ENCODE peak calls at places on chromosomes 5 and 9, in five cellular contexts. Z, A, C, H and N are unnamed samples.

GRCh38 chr5:52947851-52948250 is 41.3 kb upstream of the ITGA2 start:
- DNase-seq in Z (no peak), A (peak), C (no peak), H (no peak), N (no peak)

GRCh38 chr9:114722363-114722695 is 40.3 kb upstream of the TEX48 start:
- DNase-seq in Z (no peak), A (peak), C (no peak), H (no peak), N (no peak)

GRCh38 chr9:16268037-16269010 is 602.1 kb downstream of the BNC2 start:
- DNase-seq in Z (no peak), A (no peak), C (no peak), H (no peak), N (no peak)

GRCh38 chr9:4297795-4298254 is 2.0 kb downstream of the GLIS3 start:
- DNase-seq in Z (peak), A (peak), C (peak), H (peak), N (peak)

GRCh38 chr5:134410822-134411221 is 859 bp downstream of the CDKN2AIPNL start:
- DNase-seq in Z (no peak), A (no peak), C (no peak), H (no peak), N (no peak)

GRCh38 chr5:137195483-137195882 is 303.6 kb downstream of the SPOCK1 start:
- DNase-seq in Z (no peak), A (no peak), C (no peak), H (no peak), N (no peak)

GRCh38 chr9:693460-694390 is 147.8 kb upstream of the DMRT1 start:
- DNase-seq in Z (no peak), A (peak), C (no peak), H (no peak), N (no peak)

GRCh38 chr9:116713266-116713665 is 26.2 kb downstream of the TRIM32 start:
- DNase-seq in Z (no peak), A (no peak), C (no peak), H (no peak), N (no peak)

GRCh38 chr5:154189256-154189818 is 1.2 kb upstream of the GALNT10 start:
- DNase-seq in Z (peak), A (no peak), C (peak), H (peak), N (no peak)

GRCh38 chr9:131799177-131799823 is 59.4 kb upstream of the RAPGEF1 start:
- DNase-seq in Z (peak), A (peak), C (peak), H (peak), N (peak)

GRCh38 chr5:38831117-38831516 is 14.7 kb upstream of the OSMR start:
- DNase-seq in Z (no peak), A (no peak), C (no peak), H (no peak), N (no peak)

GRCh38 chr5:158642852-158643251 is 456.9 kb downstream of the EBF1 start:
- DNase-seq in Z (no peak), A (no peak), C (peak), H (no peak), N (no peak)

DNA sequence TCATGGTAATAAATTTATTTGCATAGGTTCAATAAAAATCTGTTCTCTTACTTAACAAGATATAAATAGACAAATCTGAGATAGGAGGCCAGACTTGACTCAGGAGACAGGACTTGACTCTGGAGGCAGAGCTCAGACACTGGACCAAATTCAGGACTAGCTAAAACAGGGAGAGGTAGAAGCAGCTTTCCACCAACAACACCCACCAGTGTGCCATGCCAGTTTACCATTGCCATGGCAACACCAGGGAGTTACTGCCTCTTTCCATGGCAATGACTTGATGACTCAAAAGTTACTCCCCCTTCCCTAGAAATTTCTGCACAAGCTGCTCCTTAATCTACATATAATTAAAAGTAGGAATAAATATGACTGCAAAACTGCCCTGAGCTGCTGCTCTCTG is 473.1 kb downstream of the PLK2 start:
- DNase-seq in Z (no peak), A (peak), C (no peak), H (no peak), N (no peak)
- TF ChIP-seq CTCF in Z (no peak), A (no peak), C (no peak), H (no peak), N (no peak)

GRCh38 chr5:164255598-164256213 is 750.3 kb downstream of the MAT2B start:
- DNase-seq in Z (no peak), A (no peak), C (no peak), H (no peak), N (no peak)
- TF ChIP-seq CTCF in Z (no peak), A (no peak), C (no peak), H (no peak), N (no peak)

GRCh38 chr9:13131991-13132390 is 147.5 kb downstream of the MPDZ start:
- DNase-seq in Z (no peak), A (no peak), C (no peak), H (no peak), N (no peak)
- TF ChIP-seq CTCF in Z (no peak), A (no peak), C (no peak), H (no peak), N (no peak)

GRCh38 chr9:135474915-135475314 is 4.7 kb upstream of the PPP1R26 start:
- DNase-seq in Z (peak), A (no peak), C (no peak), H (peak), N (peak)
- TF ChIP-seq CTCF in Z (peak), A (peak), C (peak), H (peak), N (peak)

DNA sequence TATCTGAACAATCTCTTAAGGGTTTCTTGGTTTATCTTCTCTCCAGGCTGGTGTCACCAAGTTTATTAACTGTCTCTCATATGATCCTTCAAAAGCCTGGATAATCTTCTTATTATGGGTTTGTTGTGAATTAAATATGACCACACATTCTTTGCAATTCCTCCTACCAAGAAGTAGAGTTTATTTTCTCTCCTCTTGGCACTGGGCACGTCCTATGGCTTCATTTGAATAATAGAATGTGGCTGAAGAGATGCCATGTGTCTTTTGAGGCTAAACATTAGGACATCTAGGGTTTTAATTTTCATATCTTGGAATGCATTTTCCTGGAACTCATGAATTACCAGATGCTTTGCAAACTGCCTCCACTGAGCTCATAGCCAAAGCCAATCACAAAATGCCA is 20.0 kb upstream of the SCGB3A2 start:
- DNase-seq in Z (no peak), A (no peak), C (no peak), H (no peak), N (no peak)
- TF ChIP-seq CTCF in Z (no peak), A (no peak), C (no peak), H (no peak), N (no peak)

GRCh38 chr5:88734191-88734640 is 148.8 kb downstream of the MEF2C start:
- DNase-seq in Z (no peak), A (no peak), C (no peak), H (no peak), N (peak)
- TF ChIP-seq CTCF in Z (no peak), A (no peak), C (no peak), H (no peak), N (no peak)

GRCh38 chr5:131459216-131459615 is 175.8 kb downstream of the RAPGEF6 start:
- DNase-seq in Z (no peak), A (no peak), C (no peak), H (no peak), N (no peak)

GRCh38 chr5:131460133-131460532 is 174.9 kb downstream of the RAPGEF6 start:
- DNase-seq in Z (no peak), A (no peak), C (no peak), H (no peak), N (no peak)

GRCh38 chr5:131460867-131461572 is 174.0 kb downstream of the RAPGEF6 start:
- DNase-seq in Z (no peak), A (peak), C (no peak), H (no peak), N (no peak)

GRCh38 chr5:131461742-131462141 is 173.3 kb downstream of the RAPGEF6 start:
- DNase-seq in Z (no peak), A (no peak), C (no peak), H (no peak), N (no peak)

GRCh38 chr5:131462479-131462878 is 172.6 kb downstream of the RAPGEF6 start:
- DNase-seq in Z (no peak), A (no peak), C (no peak), H (no peak), N (no peak)
- TF ChIP-seq CTCF in Z (no peak), A (no peak), C (no peak), H (no peak), N (no peak)

GRCh38 chr5:59922220-59922619 is 28.7 kb upstream of the PDE4D start:
- DNase-seq in Z (no peak), A (no peak), C (no peak), H (no peak), N (no peak)

GRCh38 chr5:59921816-59922215 is 28.3 kb upstream of the PDE4D start:
- DNase-seq in Z (no peak), A (no peak), C (no peak), H (peak), N (no peak)

DNA sequence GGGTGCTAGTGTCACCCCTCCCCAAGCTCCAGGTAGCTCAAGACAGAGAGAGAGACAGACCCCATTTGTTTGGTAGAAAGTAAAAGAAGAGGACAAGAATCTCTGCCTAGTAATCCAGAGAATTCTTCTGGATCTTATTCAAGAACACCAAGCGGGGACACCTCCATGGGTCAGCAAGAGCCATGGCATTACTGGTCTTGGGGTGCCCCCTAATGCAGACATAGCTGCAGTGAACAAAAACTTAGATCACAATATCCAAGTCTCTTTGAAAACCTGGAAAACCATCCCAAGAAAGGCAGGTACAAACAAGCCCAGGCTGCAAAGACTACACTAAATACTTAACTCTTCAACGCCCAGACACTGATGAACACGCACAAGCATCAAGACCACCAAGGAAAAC is 29.9 kb upstream of the PDE4D start:
- DNase-seq in Z (no peak), A (peak), C (no peak), H (no peak), N (no peak)
- TF ChIP-seq CTCF in Z (no peak), A (peak), C (peak), H (no peak), N (no peak)

DNA sequence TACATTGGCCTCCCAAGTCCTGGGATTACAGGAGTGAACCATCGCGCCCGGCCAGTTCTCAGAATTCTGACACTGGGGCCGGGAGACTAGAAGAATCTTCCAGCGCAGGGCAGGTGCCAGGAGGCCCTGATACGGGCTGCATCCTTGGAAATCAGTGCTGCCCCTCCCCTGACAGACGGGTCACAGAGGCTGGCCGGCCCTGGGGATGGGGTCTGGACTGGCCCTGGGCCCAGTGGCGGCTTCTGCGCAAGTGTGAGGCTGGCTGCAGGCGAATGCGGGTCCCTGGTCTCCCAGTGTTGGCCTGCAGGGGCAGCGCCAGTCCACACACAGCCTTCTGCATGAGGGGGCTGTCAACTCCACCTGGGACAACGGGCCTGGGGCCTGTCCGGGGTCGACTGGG is 831 bp upstream of the TBC1D9B start:
- DNase-seq in Z (peak), A (no peak), C (no peak), H (peak), N (peak)
- TF ChIP-seq CTCF in Z (peak), A (peak), C (no peak), H (peak), N (no peak)